ENCODE peak calls at places on chromosome X, in nine cellular contexts. K, C, Q, T, G, I, E, O and J are unnamed samples.

GRCh38 chrX:130066975-130067615 is 43.2 kb downstream of the ELF4 start:
- DNase-seq in I (no peak), E (no peak), O (no peak), Q (no peak), T (no peak), G (no peak), C (no peak), K (no peak), J (no peak)

GRCh38 chrX:103688949-103689348 is 2.5 kb upstream of the MORF4L2 start:
- DNase-seq in I (no peak), K (no peak), Q (no peak), E (no peak), G (peak; percentile 27), C (peak; percentile 29), T (no peak), O (peak; percentile 14), J (peak; percentile 49)

GRCh38 chrX:35046646-35047231 is 104.1 kb downstream of the FAM47B start:
- DNase-seq in Q (no peak), O (no peak), G (no peak), E (no peak), T (no peak), C (peak; percentile 68), K (no peak), I (no peak), J (no peak)

GRCh38 chrX:109600114-109600710 is 24.8 kb downstream of the KCNE5 start:
- DNase-seq in T (peak; percentile 63), E (no peak), O (no peak), G (peak; percentile 10), Q (no peak), I (no peak), C (no peak), K (no peak), J (no peak)

GRCh38 chrX:136784231-136784630 is 3.5 kb upstream of the ARHGEF6 start:
- DNase-seq in G (no peak), Q (no peak), T (no peak), I (no peak), E (no peak), K (no peak), C (no peak), O (no peak), J (no peak)

GRCh38 chrX:105282077-105282476 is 61.6 kb upstream of the TEX13A start:
- DNase-seq in O (no peak), E (no peak), T (no peak), C (peak; percentile 66), Q (no peak), G (no peak), K (no peak), I (no peak), J (no peak)

GRCh38 chrX:1486749-1487361 is 34.1 kb upstream of the ASMTL start:
- DNase-seq in I (no peak), K (no peak), Q (no peak), T (no peak), E (no peak), O (no peak), C (no peak), G (no peak), J (no peak)

GRCh38 chrX:17038681-17039161 is 92.3 kb downstream of the REPS2 start:
- DNase-seq in Q (no peak), C (peak; percentile 43), G (peak; percentile 6), I (no peak), E (no peak), O (no peak), T (no peak), K (no peak), J (no peak)

GRCh38 chrX:38732866-38733265 is 68.4 kb upstream of the MID1IP1 start:
- DNase-seq in C (no peak), Q (no peak), K (no peak), T (no peak), O (no peak), E (no peak), I (no peak), G (no peak), J (no peak)

GRCh38 chrX:22323541-22323940 is 50.8 kb downstream of the CBLL2 start:
- DNase-seq in I (peak; percentile 5), G (no peak), T (no peak), Q (no peak), E (no peak), O (peak; percentile 16), C (peak; percentile 58), K (no peak), J (no peak)

GRCh38 chrX:110401142-110401541 is 42.5 kb downstream of the RTL9 start:
- DNase-seq in O (no peak), K (no peak), Q (no peak), G (no peak), C (no peak), E (no peak), I (no peak), T (no peak), J (no peak)

GRCh38 chrX:12865359-12865758 is 1.5 kb upstream of the TLR7 start:
- DNase-seq in K (no peak), G (no peak), O (peak; percentile 3), Q (no peak), T (peak; percentile 31), C (no peak), I (no peak), E (no peak), J (no peak)

GRCh38 chrX:66638591-66639500 is at the start of gene EDA2R:
- DNase-seq in G (peak; percentile 66), C (peak; percentile 30), O (peak; percentile 42), I (peak; percentile 50), K (peak; percentile 29), E (peak; percentile 17), Q (peak; percentile 6), T (no peak), J (no peak)

GRCh38 chrX:1506916-1507315 is 30.1 kb downstream of the P2RY8 start:
- DNase-seq in K (no peak), I (no peak), E (no peak), Q (no peak), C (no peak), T (no peak), G (no peak), O (no peak), J (no peak)

GRCh38 chrX:85140963-85141362 is 102.6 kb downstream of the SATL1 start:
- DNase-seq in T (no peak), O (no peak), E (no peak), Q (no peak), I (no peak), G (no peak), C (no peak), K (no peak), J (no peak)

GRCh38 chrX:47644557-47645091 is 5.7 kb downstream of the ELK1 start:
- DNase-seq in K (no peak), Q (no peak), C (no peak), O (peak; percentile 67), I (no peak), G (peak; percentile 65), E (no peak), T (no peak), J (peak; percentile 56)

GRCh38 chrX:78514852-78515251 is 144.3 kb downstream of the RTL3 start:
- DNase-seq in G (no peak), I (no peak), E (no peak), T (no peak), K (no peak), Q (no peak), C (no peak), O (no peak), J (no peak)

GRCh38 chrX:13688772-13689518 is at the start of gene RAB9A:
- DNase-seq in G (peak; percentile 98), Q (peak; percentile 69), O (peak; percentile 80), T (peak; percentile 88), E (peak; percentile 48), K (peak; percentile 84), I (no peak), C (peak; percentile 76), J (peak; percentile 92)

GRCh38 chrX:16212436-16212835 is 45.2 kb downstream of the MAGEB17 start:
- DNase-seq in E (no peak), G (peak; percentile 4), Q (no peak), K (no peak), I (no peak), T (peak; percentile 22), C (peak; percentile 35), O (no peak), J (no peak)

GRCh38 chrX:152871260-152871659 is 26.6 kb upstream of the ZNF185 start:
- DNase-seq in Q (no peak), E (no peak), I (no peak), K (no peak), T (no peak), C (no peak), O (no peak), G (no peak), J (no peak)

GRCh38 chrX:1686642-1687041 is 71.8 kb downstream of the ASMT start:
- DNase-seq in Q (no peak), I (peak; percentile 13), T (no peak), O (no peak), G (no peak), E (no peak), C (no peak), K (no peak), J (no peak)

GRCh38 chrX:1281511-1281910 is 12.9 kb downstream of the CSF2RA start:
- DNase-seq in T (no peak), K (no peak), C (no peak), E (no peak), O (no peak), G (no peak), Q (no peak), I (peak; percentile 21), J (no peak)

GRCh38 chrX:16897445-16897844 is 27.3 kb upstream of the RBBP7 start:
- DNase-seq in G (no peak), E (no peak), K (no peak), O (no peak), Q (no peak), C (no peak), T (no peak), I (no peak), J (no peak)

GRCh38 chrX:45774961-45775360 is 574.3 kb upstream of the DIPK2B start:
- DNase-seq in I (peak; percentile 68), E (no peak), T (no peak), C (peak; percentile 79), Q (no peak), G (no peak), K (no peak), O (no peak), J (no peak)

GRCh38 chrX:16160729-16161128 is 6.6 kb upstream of the MAGEB17 start:
- DNase-seq in I (peak; percentile 46), K (no peak), G (no peak), T (no peak), C (peak; percentile 1), E (no peak), Q (no peak), O (peak; percentile 72), J (no peak)

GRCh38 chrX:56853436-56853835 is 124.4 kb downstream of the NBDY start:
- DNase-seq in K (no peak), G (no peak), E (no peak), Q (no peak), C (no peak), T (no peak), O (no peak), I (no peak), J (no peak)

GRCh38 chrX:16807548-16807947 is 21.3 kb downstream of the TXLNG start:
- DNase-seq in O (peak; percentile 78), G (peak; percentile 23), I (no peak), T (no peak), Q (no peak), C (peak; percentile 61), K (no peak), E (no peak), J (peak; percentile 54)

GRCh38 chrX:57573754-57574153 is 18.1 kb upstream of the ZXDB start:
- DNase-seq in I (no peak), T (no peak), O (no peak), Q (no peak), C (peak; percentile 11), K (no peak), G (no peak), E (no peak), J (peak; percentile 8)

GRCh38 chrX:97074400-97074799 is 190.7 kb downstream of the RPA4 start:
- DNase-seq in Q (no peak), G (no peak), I (peak; percentile 13), T (no peak), E (no peak), C (no peak), K (no peak), O (no peak), J (no peak)

GRCh38 chrX:37783284-37783683 is 3.4 kb downstream of the CYBB start:
- DNase-seq in T (peak; percentile 42), E (no peak), Q (no peak), I (no peak), G (no peak), K (no peak), O (no peak), C (no peak), J (no peak)

GRCh38 chrX:69282893-69283690 is 117.8 kb upstream of the PJA1 start:
- DNase-seq in C (no peak), Q (no peak), K (no peak), O (no peak), G (no peak), E (no peak), I (no peak), T (no peak), J (no peak)